ENCODE peak calls at places on chromosomes 16 and 17, in five cellular contexts. I is naive thymus-derived CD4-positive, alpha-beta T cell; B is left ventricle myocardium inferior; R is prostate gland; J is lung. V is an unnamed sample.

GRCh38 chr16:35750701-35751104 is 2291.3 kb downstream of the TP53TG3F start:
- DNase-seq in I (no peak), B (no peak), R (no peak), J (no peak), V (no peak)

GRCh38 chr17:19379306-19380075 is 1.2 kb downstream of the MAPK7 start:
- DNase-seq in I (no peak), B (no peak), R (no peak), J (no peak), V (no peak)

GRCh38 chr16:77043076-77043475 is 147.9 kb upstream of the MON1B start:
- DNase-seq in I (no peak), B (no peak), R (no peak), J (no peak), V (no peak)

GRCh38 chr16:19960183-19960582 is 75.5 kb upstream of the GPRC5B start:
- DNase-seq in I (no peak), B (no peak), R (no peak), J (no peak), V (no peak)

GRCh38 chr16:29745853-29746345 is at the start of gene C16orf54:
- DNase-seq in I (peak; percentile 96), B (peak; percentile 70), R (no peak), J (peak; percentile 81), V (no peak)

GRCh38 chr17:66248285-66248684 is 19.1 kb upstream of the APOH start:
- DNase-seq in I (no peak), B (peak; percentile 15), R (no peak), J (no peak), V (no peak)

GRCh38 chr17:69434164-69434579 is 19.7 kb downstream of the MAP2K6 start:
- DNase-seq in I (no peak), B (peak; percentile 23), R (no peak), J (no peak), V (peak; percentile 28)

GRCh38 chr17:57293077-57293476 is 36.8 kb downstream of the MSI2 start:
- DNase-seq in I (no peak), B (peak; percentile 27), R (peak; percentile 81), J (no peak), V (no peak)

GRCh38 chr17:77734371-77735050 is 224.0 kb upstream of the TNRC6C start:
- DNase-seq in I (no peak), B (peak; percentile 93), R (peak; percentile 42), J (peak; percentile 80), V (peak; percentile 83)

GRCh38 chr16:63921737-63922136 is 1200.1 kb downstream of the CDH11 start:
- DNase-seq in I (no peak), B (no peak), R (no peak), J (no peak), V (no peak)

GRCh38 chr17:42107597-42108576 is 4.6 kb downstream of the DHX58 start:
- DNase-seq in I (peak; percentile 88), B (peak; percentile 64), R (peak; percentile 47), J (peak; percentile 85), V (peak; percentile 73)

GRCh38 chr17:46777943-46778915 is 40.3 kb downstream of the WNT3 start:
- DNase-seq in I (no peak), B (no peak), R (no peak), J (no peak), V (no peak)

GRCh38 chr17:40121191-40121885 is 433 bp upstream of the MSL1 start:
- DNase-seq in I (peak; percentile 28), B (peak; percentile 51), R (no peak), J (peak; percentile 42), V (peak; percentile 76)

GRCh38 chr17:50931003-50931878 is 65.1 kb upstream of the TOB1 start:
- DNase-seq in I (peak; percentile 51), B (peak; percentile 90), R (peak; percentile 61), J (peak; percentile 78), V (peak; percentile 85)

DNA sequence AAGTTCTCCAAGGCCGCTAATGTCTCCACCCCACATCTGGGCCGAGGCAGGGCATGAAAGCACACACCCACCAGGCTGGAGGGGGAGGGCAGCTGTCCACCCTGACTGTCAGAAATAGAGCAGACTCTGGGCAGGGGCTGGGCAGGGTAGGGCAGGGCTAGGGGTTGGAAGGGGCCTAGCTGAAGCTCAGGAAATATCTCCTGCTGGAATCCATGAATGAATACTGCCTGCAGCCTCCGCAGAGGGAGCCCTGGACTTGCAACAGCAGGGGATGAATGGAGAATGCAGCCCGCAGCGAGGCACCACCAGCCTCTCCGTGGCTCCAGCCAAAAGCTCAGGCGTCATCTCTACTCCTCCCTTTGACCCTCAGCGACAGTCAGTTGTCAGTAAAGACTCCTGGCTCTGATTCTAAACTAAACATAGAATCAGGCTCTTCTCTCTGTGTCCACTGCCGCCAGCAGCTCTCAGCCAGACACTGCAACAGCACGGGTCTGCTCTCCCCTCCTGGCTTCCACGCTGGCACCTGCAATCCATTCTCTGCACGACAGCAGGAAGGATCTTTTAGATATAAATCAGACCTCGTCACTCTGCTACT is 23.9 kb upstream of the NGFR start:
- DNase-seq in I (no peak), B (peak; percentile 46), R (no peak), J (no peak), V (peak; percentile 31)
- H3K27ac ChIP-seq in I (no peak overlapping the region), B (peak overlapping the region; percentile 47), R (no peak overlapping the region), J (no peak overlapping the region), V (no peak overlapping the region)

GRCh38 chr16:50252874-50253510 is 13.4 kb upstream of the ADCY7 start:
- DNase-seq in I (no peak), B (no peak), R (no peak), J (no peak), V (no peak)

GRCh38 chr16:50254072-50254471 is 12.3 kb upstream of the ADCY7 start:
- DNase-seq in I (no peak), B (no peak), R (no peak), J (no peak), V (no peak)

GRCh38 chr16:50252082-50252611 is 14.2 kb upstream of the ADCY7 start:
- DNase-seq in I (no peak), B (no peak), R (no peak), J (no peak), V (no peak)

GRCh38 chr16:50253511-50253903 is 12.8 kb upstream of the ADCY7 start:
- DNase-seq in I (no peak), B (no peak), R (no peak), J (no peak), V (no peak)

DNA sequence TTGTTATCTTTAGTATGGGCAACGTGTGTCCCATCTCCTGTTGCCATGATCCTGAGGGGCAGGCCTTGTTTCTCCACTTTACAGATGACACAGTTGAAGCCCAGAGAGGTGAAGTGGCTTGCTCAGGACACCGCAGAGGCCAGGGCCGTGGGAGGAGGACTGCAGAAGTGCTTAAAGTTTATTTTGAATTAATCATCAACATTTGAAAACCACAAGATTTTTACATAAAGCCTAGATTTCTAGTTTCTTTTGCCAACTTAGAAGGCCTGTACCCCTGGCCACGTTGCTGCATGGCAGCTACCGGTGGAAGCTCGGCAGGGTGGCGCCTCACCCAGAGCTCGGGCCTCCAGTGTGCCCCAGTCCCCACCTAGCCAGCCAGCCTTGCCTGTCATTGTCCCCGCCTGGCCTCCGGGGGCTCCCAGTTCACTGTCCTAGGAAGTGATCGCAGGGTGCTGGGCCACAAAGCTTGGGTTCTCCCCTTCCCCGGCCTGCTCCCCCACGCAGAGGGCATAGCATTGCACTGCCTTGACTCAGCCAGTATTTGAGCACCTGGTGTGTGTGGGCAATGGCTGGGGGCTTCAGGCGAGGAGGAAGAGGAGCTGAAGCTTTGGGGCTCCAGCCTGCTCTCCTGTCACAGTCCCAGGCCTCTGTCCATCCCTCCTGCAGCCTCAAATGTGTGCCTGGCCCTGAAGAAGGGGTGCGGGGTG is 14.8 kb upstream of the ADCY7 start:
- DNase-seq in I (no peak), B (no peak), R (no peak), J (peak; percentile 68), V (no peak)
- H3K27ac ChIP-seq in I (no peak overlapping the region), B (no peak overlapping the region), R (no peak overlapping the region), J (peak overlapping the region; percentile 73), V (no peak overlapping the region)

GRCh38 chr17:15999974-16000827 is 577 bp downstream of the TTC19 start:
- DNase-seq in I (peak; percentile 22), B (peak; percentile 38), R (peak; percentile 17), J (no peak), V (peak; percentile 26)
- H3K27ac ChIP-seq in I (peak overlapping the region; percentile 86), B (peak overlapping the region; percentile 95), R (peak overlapping the region; percentile 97), J (peak overlapping the region; percentile 88), V (peak overlapping the region; percentile 99)

GRCh38 chr16:83085660-83086059 is 458.9 kb downstream of the CDH13 start:
- DNase-seq in I (no peak), B (no peak), R (no peak), J (no peak), V (no peak)
- H3K27ac ChIP-seq in I (no peak overlapping the region), B (no peak overlapping the region), R (no peak overlapping the region), J (no peak overlapping the region), V (no peak overlapping the region)

DNA sequence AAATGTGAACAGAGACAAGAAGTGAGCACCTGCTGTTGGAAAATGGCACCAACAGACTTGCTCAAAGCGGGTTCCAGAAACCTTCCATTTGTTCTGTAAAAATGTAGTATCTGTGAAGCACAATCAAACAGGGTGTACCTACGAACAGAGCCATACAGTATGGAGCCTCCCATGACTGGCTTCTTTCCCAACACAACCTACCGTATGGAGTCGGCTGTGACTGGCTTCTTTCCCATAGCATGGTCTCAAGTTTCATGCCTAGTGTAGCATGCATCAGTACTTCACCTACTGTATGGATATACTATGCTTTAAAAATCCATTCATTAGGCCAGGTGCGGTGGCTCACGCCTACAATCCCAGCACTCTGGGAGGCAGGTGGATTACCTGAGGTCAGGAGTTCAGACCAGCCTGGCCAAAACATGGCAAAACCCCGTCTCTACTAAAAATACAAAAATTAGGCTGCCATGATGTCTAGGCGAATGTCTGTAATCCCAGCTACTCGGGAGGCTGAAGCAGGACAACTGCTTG is 26.2 kb downstream of the YWHAE start:
- DNase-seq in I (no peak), B (no peak), R (no peak), J (no peak), V (no peak)
- H3K27ac ChIP-seq in I (no peak overlapping the region), B (no peak overlapping the region), R (peak overlapping the region; percentile 18), J (no peak overlapping the region), V (no peak overlapping the region)

GRCh38 chr17:81424151-81424550 is 28.9 kb downstream of the BAHCC1 start:
- DNase-seq in I (no peak), B (no peak), R (no peak), J (no peak), V (no peak)
- H3K27ac ChIP-seq in I (no peak overlapping the region), B (no peak overlapping the region), R (no peak overlapping the region), J (no peak overlapping the region), V (no peak overlapping the region)